ENCODE peak calls at places on chromosomes 16 and 17, in six cellular contexts. A, P, F, L, T and C are unnamed samples.

GRCh38 chr16:55634193-55634592 is 21.6 kb upstream of the SLC6A2 start:
- DNase-seq in A (no peak), P (no peak), F (no peak), L (no peak), T (no peak), C (no peak)

GRCh38 chr17:81885869-81886548 is 5.4 kb downstream of the ALYREF start:
- DNase-seq in A (no peak), P (no peak), F (no peak), L (peak), T (no peak), C (no peak)

GRCh38 chr17:37824534-37825485 is 80.0 kb upstream of the HNF1B start:
- DNase-seq in A (no peak), P (no peak), F (no peak), L (peak), T (no peak), C (no peak)

GRCh38 chr17:77441130-77441920 is 300.6 kb downstream of the SEC14L1 start:
- DNase-seq in A (no peak), P (no peak), F (peak), L (no peak), T (peak), C (peak)

GRCh38 chr16:14232106-14232890 is 161.2 kb downstream of the MRTFB start:
- DNase-seq in A (no peak), P (no peak), F (no peak), L (no peak), T (peak), C (no peak)

GRCh38 chr16:48335961-48336360 is 49.3 kb downstream of the SIAH1 start:
- DNase-seq in A (no peak), P (no peak), F (no peak), L (no peak), T (no peak), C (no peak)

GRCh38 chr16:23252310-23252709 is 49.8 kb upstream of the SCNN1B start:
- DNase-seq in A (no peak), P (no peak), F (no peak), L (no peak), T (no peak), C (no peak)

GRCh38 chr17:40491486-40491885 is 9.9 kb downstream of the TNS4 start:
- DNase-seq in A (no peak), P (no peak), F (no peak), L (no peak), T (no peak), C (no peak)

GRCh38 chr16:51151951-51152663 is 1.0 kb upstream of the SALL1 start:
- DNase-seq in A (no peak), P (peak), F (no peak), L (peak), T (peak), C (no peak)

GRCh38 chr17:19590912-19591551 is 57.4 kb downstream of the SLC47A1 start:
- DNase-seq in A (no peak), P (no peak), F (no peak), L (no peak), T (no peak), C (no peak)

GRCh38 chr17:8176197-8176940 is at the start of gene TMEM107:
- DNase-seq in A (peak), P (peak), F (peak), L (peak), T (peak), C (peak)

GRCh38 chr16:27226476-27226875 is 23.1 kb downstream of the KDM8 start:
- DNase-seq in A (no peak), P (no peak), F (no peak), L (no peak), T (peak), C (no peak)

GRCh38 chr17:57394375-57394774 is 138.1 kb downstream of the MSI2 start:
- DNase-seq in A (no peak), P (no peak), F (no peak), L (no peak), T (no peak), C (no peak)

GRCh38 chr17:30091771-30092170 is 24.8 kb upstream of the NSRP1 start:
- DNase-seq in A (no peak), P (no peak), F (no peak), L (peak), T (no peak), C (no peak)

GRCh38 chr16:47018223-47018891 is 44.9 kb upstream of the DNAJA2 start:
- DNase-seq in A (peak), P (no peak), F (no peak), L (no peak), T (no peak), C (peak)

GRCh38 chr16:12027091-12027490 is 50.6 kb downstream of the SNX29 start:
- DNase-seq in A (no peak), P (no peak), F (no peak), L (no peak), T (peak), C (no peak)

GRCh38 chr17:15261818-15262290 is 3.3 kb downstream of the PMP22 start:
- DNase-seq in A (no peak), P (peak), F (no peak), L (no peak), T (no peak), C (no peak)

GRCh38 chr17:3472137-3472536 is 518 bp upstream of the SPATA22 start:
- DNase-seq in A (no peak), P (no peak), F (no peak), L (no peak), T (no peak), C (no peak)

GRCh38 chr16:22220076-22220453 is 14.0 kb downstream of the EEF2K start:
- DNase-seq in A (no peak), P (no peak), F (no peak), L (no peak), T (no peak), C (no peak)

GRCh38 chr16:2160915-2161551 is 5.5 kb downstream of the TRAF7 start:
- DNase-seq in A (no peak), P (no peak), F (no peak), L (no peak), T (no peak), C (no peak)

GRCh38 chr17:62309381-62309780 is 71.0 kb upstream of the EFCAB3 start:
- DNase-seq in A (no peak), P (no peak), F (no peak), L (no peak), T (no peak), C (no peak)

GRCh38 chr16:48137822-48138221 is 18.0 kb downstream of the ABCC12 start:
- DNase-seq in A (no peak), P (no peak), F (no peak), L (no peak), T (no peak), C (no peak)

GRCh38 chr16:72999541-73000019 is 48.3 kb downstream of the ZFHX3 start:
- DNase-seq in A (no peak), P (no peak), F (no peak), L (no peak), T (peak), C (no peak)

GRCh38 chr16:20946015-20946629 is 45.6 kb downstream of the LYRM1 start:
- DNase-seq in A (no peak), P (no peak), F (no peak), L (no peak), T (no peak), C (no peak)

GRCh38 chr16:87561200-87562105 is 40.9 kb upstream of the JPH3 start:
- DNase-seq in A (no peak), P (no peak), F (no peak), L (no peak), T (no peak), C (no peak)

GRCh38 chr16:85313541-85314208 is 201.4 kb upstream of the CIBAR2 start:
- DNase-seq in A (no peak), P (no peak), F (no peak), L (no peak), T (no peak), C (no peak)

GRCh38 chr16:57893559-57894389 is 77.2 kb downstream of the CNGB1 start:
- DNase-seq in A (no peak), P (no peak), F (no peak), L (no peak), T (no peak), C (no peak)

GRCh38 chr16:1767116-1767994 is 4.0 kb downstream of the NME3 start:
- DNase-seq in A (no peak), P (no peak), F (no peak), L (no peak), T (no peak), C (no peak)

GRCh38 chr17:2214047-2214717 is 89.4 kb downstream of the SMG6 start:
- DNase-seq in A (no peak), P (no peak), F (no peak), L (no peak), T (no peak), C (no peak)

GRCh38 chr16:80804451-80805383 is at the start of gene CDYL2:
- DNase-seq in A (no peak), P (peak), F (peak), L (no peak), T (no peak), C (no peak)

GRCh38 chr16:2095315-2095853 is 40.3 kb downstream of the PKD1 start:
- DNase-seq in A (no peak), P (no peak), F (no peak), L (no peak), T (no peak), C (no peak)

GRCh38 chr16:84988328-84989080 is 22.8 kb downstream of the ZDHHC7 start:
- DNase-seq in A (no peak), P (no peak), F (no peak), L (no peak), T (no peak), C (no peak)